ENCODE peak calls at places on chromosome 5, in five cellular contexts. N is stimulated activated CD4-positive, alpha-beta T cell treated with anti-CD3 and anti-CD28 coated beads, Interleukin-4, amount 100 ng/mL, for 1 hour; V is islet precursor cell; J is cerebellar cortex; D is kidney tubule cell. P is an unnamed sample.

GRCh38 chr5:178483620-178484019 is 106.6 kb downstream of the COL23A1 start:
- DNase-seq in N (peak; percentile 49), V (no peak), D (no peak), J (no peak), P (no peak)

GRCh38 chr5:175319199-175319598 is 124.8 kb downstream of the DRD1 start:
- DNase-seq in V (no peak), D (no peak), N (no peak), J (no peak), P (no peak)

GRCh38 chr5:124859027-124859426 is 112.6 kb upstream of the ZNF608 start:
- DNase-seq in J (no peak), V (no peak), N (no peak), D (no peak), P (no peak)

GRCh38 chr5:142428036-142428772 is 103.4 kb upstream of the SPRY4 start:
- DNase-seq in J (no peak), V (peak; percentile 28), D (no peak), N (no peak), P (no peak)

GRCh38 chr5:160390787-160391696 is 8.8 kb downstream of the FAM200C start:
- DNase-seq in N (no peak), J (peak; percentile 62), D (peak; percentile 35), V (no peak), P (no peak)

GRCh38 chr5:171291371-171291770 is 17.7 kb upstream of the TLX3 start:
- DNase-seq in V (no peak), J (no peak), D (no peak), N (no peak), P (no peak)

GRCh38 chr5:107868994-107869393 is 198.3 kb upstream of the EFNA5 start:
- DNase-seq in D (no peak), V (peak; percentile 57), J (no peak), N (no peak), P (no peak)

GRCh38 chr5:85614482-85614881 is 1003.3 kb upstream of the COX7C start:
- DNase-seq in J (no peak), V (no peak), N (no peak), D (peak; percentile 1), P (no peak)

GRCh38 chr5:144205141-144205551 is 34.5 kb downstream of the KCTD16 start:
- DNase-seq in D (peak; percentile 77), J (no peak), V (peak; percentile 75), N (no peak), P (peak; percentile 82)

GRCh38 chr5:134088994-134089560 is 25.4 kb upstream of the TCF7 start:
- DNase-seq in J (no peak), D (no peak), N (no peak), V (no peak), P (no peak)

GRCh38 chr5:92836861-92837755 is 743.9 kb downstream of the NR2F1-AS1 start:
- DNase-seq in V (no peak), D (no peak), N (no peak), J (no peak), P (no peak)

GRCh38 chr5:138349842-138350635 is 2.4 kb upstream of the KDM3B start:
- DNase-seq in V (no peak), D (no peak), N (no peak), J (no peak), P (no peak)

GRCh38 chr5:136222575-136223235 is 29.7 kb upstream of the SMIM32 start:
- DNase-seq in V (no peak), N (no peak), J (no peak), D (peak; percentile 58), P (no peak)

GRCh38 chr5:149381986-149382338 is 2.9 kb upstream of the IL17B start:
- DNase-seq in D (peak; percentile 64), V (peak; percentile 95), N (peak; percentile 77), J (peak; percentile 60), P (no peak)

GRCh38 chr5:173217626-173218397 is 17.2 kb downstream of the NKX2-5 start:
- DNase-seq in V (no peak), D (no peak), N (no peak), J (no peak), P (no peak)

GRCh38 chr5:168851902-168852321 is 272.7 kb upstream of the PANK3 start:
- DNase-seq in J (no peak), V (peak; percentile 44), N (no peak), D (peak; percentile 72), P (no peak)

GRCh38 chr5:178386532-178386931 is 153.9 kb upstream of the PHYKPL start:
- DNase-seq in V (peak; percentile 36), D (no peak), N (no peak), J (no peak), P (no peak)

GRCh38 chr5:125603321-125603720 is 819.9 kb upstream of the GRAMD2B start:
- DNase-seq in J (no peak), N (no peak), V (no peak), D (no peak), P (no peak)

GRCh38 chr5:120014535-120014934 is 385.2 kb downstream of the FAM170A start:
- DNase-seq in J (no peak), N (no peak), D (no peak), V (no peak), P (no peak)

GRCh38 chr5:141359790-141360426 is at the start of gene PCDHGB2:
- DNase-seq in J (peak; percentile 25), V (no peak), D (peak; percentile 54), N (no peak), P (peak; percentile 51)

GRCh38 chr5:132203464-132203818 is 24.2 kb downstream of the P4HA2 start:
- DNase-seq in J (no peak), D (peak; percentile 55), V (peak; percentile 31), N (no peak), P (peak; percentile 52)

GRCh38 chr5:126526493-126526892 is 68.5 kb downstream of the ALDH7A1 start:
- DNase-seq in N (no peak), J (no peak), V (no peak), D (no peak), P (no peak)

GRCh38 chr5:157870837-157871834 is 12.2 kb upstream of the CLINT1 start:
- DNase-seq in J (no peak), D (peak; percentile 99), N (no peak), V (no peak), P (no peak)

GRCh38 chr5:155943516-155944407 is 383.2 kb upstream of the SGCD start:
- DNase-seq in J (peak; percentile 39), D (peak; percentile 65), V (peak; percentile 74), N (peak; percentile 12), P (peak; percentile 42)

GRCh38 chr5:43731573-43731972 is 128.6 kb downstream of the NNT start:
- DNase-seq in D (no peak), N (no peak), V (no peak), J (no peak), P (no peak)

GRCh38 chr5:134095887-134096589 is 18.4 kb upstream of the TCF7 start:
- DNase-seq in D (no peak), V (no peak), J (no peak), N (no peak), P (no peak)

GRCh38 chr5:149333711-149334443 is 11.4 kb upstream of the GRPEL2 start:
- DNase-seq in V (no peak), D (peak; percentile 51), N (no peak), J (no peak), P (no peak)

GRCh38 chr5:121940741-121941140 is 21.0 kb upstream of the SRFBP1 start:
- DNase-seq in J (no peak), D (no peak), N (no peak), V (no peak), P (no peak)

GRCh38 chr5:111404270-111404769 is 108.0 kb downstream of the STARD4 start:
- DNase-seq in N (no peak), J (no peak), V (no peak), D (no peak), P (no peak)

GRCh38 chr5:82931110-82931509 is 146.1 kb downstream of the TMEM167A start:
- DNase-seq in J (no peak), D (peak; percentile 60), V (no peak), N (no peak), P (no peak)

GRCh38 chr5:83025690-83026472 is 51.3 kb downstream of the TMEM167A start:
- DNase-seq in J (no peak), V (peak; percentile 80), N (no peak), D (no peak), P (no peak)

GRCh38 chr5:142248853-142249462 is 75.9 kb downstream of the SPRY4 start:
- DNase-seq in D (no peak), J (no peak), N (no peak), V (peak; percentile 79), P (peak; percentile 2)

GRCh38 chr5:61289669-61290363 is 42.2 kb upstream of the ZSWIM6 start:
- DNase-seq in V (peak; percentile 76), D (peak; percentile 62), J (no peak), N (no peak), P (no peak)

GRCh38 chr5:132259061-132259851 is 1.8 kb downstream of the PDLIM4 start:
- DNase-seq in J (no peak), V (peak; percentile 74), N (no peak), D (peak; percentile 59), P (no peak)